ENCODE peak calls at places on chromosomes 6 and 20, in eight cellular contexts. One of them, this sample, is unnamed.

GRCh38 chr6:89298680-89299450 is 16.2 kb downstream of the GABRR2 start:
- DNase-seq in tibial nerve: no peak
- DNase-seq in stomach: no peak
- DNase-seq in A549: peak
- DNase-seq in suprapubic skin: no peak
- DNase-seq in K562: no peak
- DNase-seq in upper lobe of left lung: no peak
- DNase-seq in ovary: no peak
- DNase-seq in this sample: no peak

GRCh38 chr20:32458061-32458836 is 100.1 kb downstream of the ASXL1 start:
- DNase-seq in A549: no peak
- DNase-seq in tibial nerve: no peak
- DNase-seq in K562: no peak
- DNase-seq in suprapubic skin: no peak
- DNase-seq in ovary: peak
- DNase-seq in upper lobe of left lung: no peak
- DNase-seq in stomach: no peak
- DNase-seq in this sample: peak

GRCh38 chr6:35400901-35401311 is 51.2 kb upstream of the FANCE start:
- DNase-seq in K562: no peak
- DNase-seq in A549: peak
- DNase-seq in tibial nerve: no peak
- DNase-seq in stomach: peak
- DNase-seq in upper lobe of left lung: peak
- DNase-seq in ovary: no peak
- DNase-seq in suprapubic skin: no peak
- DNase-seq in this sample: no peak

GRCh38 chr6:52304917-52305316 is 20.4 kb upstream of the MCM3 start:
- DNase-seq in upper lobe of left lung: no peak
- DNase-seq in ovary: no peak
- DNase-seq in stomach: no peak
- DNase-seq in tibial nerve: no peak
- DNase-seq in K562: no peak
- DNase-seq in suprapubic skin: no peak
- DNase-seq in A549: no peak
- DNase-seq in this sample: no peak

GRCh38 chr6:43127180-43127579 is 43.9 kb upstream of the SRF start:
- DNase-seq in K562: no peak
- DNase-seq in stomach: no peak
- DNase-seq in A549: no peak
- DNase-seq in suprapubic skin: no peak
- DNase-seq in ovary: no peak
- DNase-seq in upper lobe of left lung: no peak
- DNase-seq in tibial nerve: no peak
- DNase-seq in this sample: no peak

GRCh38 chr20:13510837-13511488 is 127.8 kb downstream of the TASP1 start:
- DNase-seq in A549: no peak
- DNase-seq in tibial nerve: peak
- DNase-seq in stomach: no peak
- DNase-seq in K562: no peak
- DNase-seq in suprapubic skin: no peak
- DNase-seq in ovary: no peak
- DNase-seq in upper lobe of left lung: no peak
- DNase-seq in this sample: peak

GRCh38 chr20:4261333-4262284 is 246.3 kb upstream of the RNF24 start:
- DNase-seq in K562: no peak
- DNase-seq in tibial nerve: no peak
- DNase-seq in stomach: no peak
- DNase-seq in suprapubic skin: no peak
- DNase-seq in upper lobe of left lung: no peak
- DNase-seq in ovary: no peak
- DNase-seq in A549: no peak
- DNase-seq in this sample: no peak

GRCh38 chr6:170206317-170206621 is 84.6 kb downstream of the DLL1 start:
- DNase-seq in A549: no peak
- DNase-seq in ovary: no peak
- DNase-seq in stomach: peak
- DNase-seq in K562: no peak
- DNase-seq in suprapubic skin: peak
- DNase-seq in upper lobe of left lung: no peak
- DNase-seq in tibial nerve: peak
- DNase-seq in this sample: peak

GRCh38 chr20:46583411-46584214 is 33.2 kb upstream of the OCSTAMP start:
- DNase-seq in K562: no peak
- DNase-seq in tibial nerve: no peak
- DNase-seq in upper lobe of left lung: no peak
- DNase-seq in A549: no peak
- DNase-seq in ovary: no peak
- DNase-seq in suprapubic skin: peak
- DNase-seq in stomach: no peak
- DNase-seq in this sample: peak

GRCh38 chr20:22452442-22453011 is 131.8 kb downstream of the FOXA2 start:
- DNase-seq in A549: no peak
- DNase-seq in tibial nerve: no peak
- DNase-seq in K562: no peak
- DNase-seq in suprapubic skin: no peak
- DNase-seq in stomach: no peak
- DNase-seq in ovary: no peak
- DNase-seq in upper lobe of left lung: no peak
- DNase-seq in this sample: no peak

GRCh38 chr6:112912351-112913101 is 565.4 kb downstream of the RFPL4B start:
- DNase-seq in stomach: no peak
- DNase-seq in tibial nerve: no peak
- DNase-seq in ovary: no peak
- DNase-seq in suprapubic skin: no peak
- DNase-seq in K562: no peak
- DNase-seq in upper lobe of left lung: no peak
- DNase-seq in A549: no peak
- DNase-seq in this sample: no peak

GRCh38 chr6:67248077-67248476 is 1387.0 kb upstream of the ADGRB3 start:
- DNase-seq in K562: no peak
- DNase-seq in stomach: no peak
- DNase-seq in suprapubic skin: no peak
- DNase-seq in tibial nerve: no peak
- DNase-seq in ovary: no peak
- DNase-seq in upper lobe of left lung: no peak
- DNase-seq in A549: no peak
- DNase-seq in this sample: no peak

GRCh38 chr6:101462576-101462975 is 69.1 kb downstream of the GRIK2 start:
- DNase-seq in ovary: no peak
- DNase-seq in stomach: no peak
- DNase-seq in upper lobe of left lung: no peak
- DNase-seq in A549: no peak
- DNase-seq in suprapubic skin: no peak
- DNase-seq in K562: no peak
- DNase-seq in tibial nerve: no peak
- DNase-seq in this sample: no peak

GRCh38 chr6:115882771-115883170 is 177.9 kb downstream of the FRK start:
- DNase-seq in K562: no peak
- DNase-seq in suprapubic skin: no peak
- DNase-seq in stomach: no peak
- DNase-seq in tibial nerve: no peak
- DNase-seq in ovary: no peak
- DNase-seq in upper lobe of left lung: no peak
- DNase-seq in A549: no peak
- DNase-seq in this sample: no peak

GRCh38 chr6:29685718-29686326 is 4.9 kb upstream of the ZFP57 start:
- DNase-seq in suprapubic skin: no peak
- DNase-seq in A549: no peak
- DNase-seq in stomach: no peak
- DNase-seq in ovary: no peak
- DNase-seq in upper lobe of left lung: no peak
- DNase-seq in K562: peak
- DNase-seq in tibial nerve: no peak
- DNase-seq in this sample: no peak

GRCh38 chr6:83853178-83853967 is at the start of gene RIPPLY2:
- DNase-seq in suprapubic skin: peak
- DNase-seq in upper lobe of left lung: no peak
- DNase-seq in tibial nerve: no peak
- DNase-seq in A549: peak
- DNase-seq in ovary: peak
- DNase-seq in stomach: no peak
- DNase-seq in K562: no peak
- DNase-seq in this sample: no peak

GRCh38 chr20:50663095-50663821 is 28.1 kb downstream of the RIPOR3 start:
- DNase-seq in suprapubic skin: no peak
- DNase-seq in tibial nerve: no peak
- DNase-seq in A549: peak
- DNase-seq in stomach: peak
- DNase-seq in ovary: no peak
- DNase-seq in upper lobe of left lung: peak
- DNase-seq in K562: no peak
- DNase-seq in this sample: no peak

GRCh38 chr6:134373282-134373922 is 55.5 kb upstream of the SGK1 start:
- DNase-seq in suprapubic skin: no peak
- DNase-seq in stomach: no peak
- DNase-seq in tibial nerve: peak
- DNase-seq in A549: peak
- DNase-seq in K562: no peak
- DNase-seq in upper lobe of left lung: peak
- DNase-seq in ovary: no peak
- DNase-seq in this sample: peak

DNA sequence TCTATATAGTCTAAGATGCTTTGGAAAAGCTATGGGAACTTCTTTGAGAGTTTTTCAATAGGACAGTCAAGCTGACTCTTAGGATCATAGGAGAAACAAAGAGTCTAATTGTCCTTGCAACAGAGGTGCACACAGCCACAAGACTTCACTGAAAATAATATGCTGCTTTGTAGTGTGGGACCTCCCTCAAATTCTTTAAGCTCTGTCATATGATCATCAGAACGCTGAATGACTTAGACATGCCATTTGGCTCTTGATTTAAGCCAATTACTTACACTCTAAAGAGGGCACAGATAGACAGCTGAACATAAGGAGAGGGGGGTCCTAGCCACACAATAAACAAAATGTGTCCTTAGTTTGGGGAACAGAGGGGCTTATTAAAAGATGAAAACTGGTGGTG is 818.7 kb upstream of the GJE1 start:
- DNase-seq in K562: no peak
- DNase-seq in stomach: no peak
- DNase-seq in tibial nerve: no peak
- DNase-seq in suprapubic skin: no peak
- DNase-seq in upper lobe of left lung: no peak
- DNase-seq in A549: no peak
- DNase-seq in ovary: no peak
- DNase-seq in this sample: no peak
- TF ChIP-seq EP300 in K562: no peak
- TF ChIP-seq EP300 in stomach: no peak
- TF ChIP-seq EP300 in tibial nerve: no peak
- TF ChIP-seq EP300 in suprapubic skin: no peak
- TF ChIP-seq EP300 in upper lobe of left lung: no peak
- TF ChIP-seq EP300 in A549: no peak
- TF ChIP-seq EP300 in ovary: no peak
- TF ChIP-seq EP300 in this sample: no peak

GRCh38 chr6:38708483-38708882 is 5.5 kb upstream of the GLO1 start:
- DNase-seq in ovary: no peak
- DNase-seq in suprapubic skin: no peak
- DNase-seq in K562: no peak
- DNase-seq in stomach: no peak
- DNase-seq in tibial nerve: no peak
- DNase-seq in A549: peak
- DNase-seq in upper lobe of left lung: no peak
- DNase-seq in this sample: no peak

GRCh38 chr6:38702471-38703397 is at the start of gene GLO1:
- DNase-seq in stomach: peak
- DNase-seq in upper lobe of left lung: peak
- DNase-seq in A549: peak
- DNase-seq in K562: peak
- DNase-seq in suprapubic skin: peak
- DNase-seq in tibial nerve: peak
- DNase-seq in ovary: peak
- DNase-seq in this sample: peak

GRCh38 chr6:38701551-38701950 is 1.4 kb downstream of the GLO1 start:
- DNase-seq in ovary: no peak
- DNase-seq in K562: no peak
- DNase-seq in A549: no peak
- DNase-seq in suprapubic skin: no peak
- DNase-seq in tibial nerve: no peak
- DNase-seq in upper lobe of left lung: no peak
- DNase-seq in stomach: no peak
- DNase-seq in this sample: no peak

GRCh38 chr6:38705924-38706323 is 3.0 kb upstream of the GLO1 start:
- DNase-seq in K562: no peak
- DNase-seq in stomach: no peak
- DNase-seq in tibial nerve: no peak
- DNase-seq in ovary: no peak
- DNase-seq in upper lobe of left lung: no peak
- DNase-seq in suprapubic skin: no peak
- DNase-seq in A549: no peak
- DNase-seq in this sample: no peak

DNA sequence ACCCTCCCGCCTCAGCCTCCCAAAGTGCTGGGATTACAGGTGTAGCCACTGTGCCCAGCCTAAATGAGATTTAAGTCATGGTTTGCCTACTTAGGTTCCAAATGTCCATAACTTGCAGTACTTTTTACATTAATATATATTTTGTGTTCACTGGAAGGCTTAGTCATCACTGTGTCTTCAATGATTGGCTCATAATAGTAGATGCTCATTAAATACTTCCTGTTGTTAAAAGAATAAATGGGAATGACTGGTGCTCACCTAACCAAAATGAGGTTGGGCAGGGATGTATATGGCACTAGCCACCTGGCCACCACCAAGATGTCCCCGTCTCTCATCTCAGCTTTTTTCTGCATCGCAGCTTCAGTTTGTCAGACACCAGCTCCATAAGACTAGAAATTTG is 1.0 kb upstream of the GLO1 start:
- DNase-seq in tibial nerve: no peak
- DNase-seq in upper lobe of left lung: no peak
- DNase-seq in ovary: no peak
- DNase-seq in A549: no peak
- DNase-seq in stomach: no peak
- DNase-seq in K562: no peak
- DNase-seq in suprapubic skin: no peak
- DNase-seq in this sample: no peak
- TF ChIP-seq EP300 in tibial nerve: no peak
- TF ChIP-seq EP300 in upper lobe of left lung: no peak
- TF ChIP-seq EP300 in ovary: no peak
- TF ChIP-seq EP300 in A549: no peak
- TF ChIP-seq EP300 in stomach: no peak
- TF ChIP-seq EP300 in K562: no peak
- TF ChIP-seq EP300 in suprapubic skin: no peak
- TF ChIP-seq EP300 in this sample: no peak

GRCh38 chr6:137707590-137708360 is 159.3 kb upstream of the TNFAIP3 start:
- DNase-seq in upper lobe of left lung: peak
- DNase-seq in K562: peak
- DNase-seq in suprapubic skin: no peak
- DNase-seq in stomach: peak
- DNase-seq in tibial nerve: peak
- DNase-seq in ovary: peak
- DNase-seq in A549: peak
- DNase-seq in this sample: peak
- TF ChIP-seq EP300 in upper lobe of left lung: peak
- TF ChIP-seq EP300 in K562: no peak
- TF ChIP-seq EP300 in suprapubic skin: no peak
- TF ChIP-seq EP300 in stomach: no peak
- TF ChIP-seq EP300 in tibial nerve: peak
- TF ChIP-seq EP300 in ovary: no peak
- TF ChIP-seq EP300 in A549: no peak
- TF ChIP-seq EP300 in this sample: peak

DNA sequence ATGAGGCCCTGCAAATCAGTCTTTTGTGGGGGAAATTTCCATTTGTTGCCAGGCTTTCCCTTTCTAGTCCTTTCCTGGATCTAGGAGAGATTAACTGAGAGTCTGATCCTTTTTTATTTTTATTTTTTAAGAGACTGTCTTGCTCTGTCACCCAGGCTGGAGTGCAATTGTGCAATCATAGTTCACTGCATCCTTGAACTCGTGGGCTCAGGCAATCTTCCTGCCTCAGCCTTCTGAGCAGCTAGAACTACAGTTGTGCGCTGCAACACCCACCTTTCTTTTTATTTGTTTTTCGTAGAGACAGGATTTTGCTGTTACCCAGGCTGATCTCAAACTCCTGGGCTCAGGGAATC is 22.9 kb downstream of the OR2B2 start:
- DNase-seq in stomach: no peak
- DNase-seq in tibial nerve: no peak
- DNase-seq in ovary: no peak
- DNase-seq in K562: no peak
- DNase-seq in A549: no peak
- DNase-seq in suprapubic skin: no peak
- DNase-seq in upper lobe of left lung: no peak
- DNase-seq in this sample: no peak
- TF ChIP-seq EP300 in stomach: no peak
- TF ChIP-seq EP300 in tibial nerve: no peak
- TF ChIP-seq EP300 in ovary: no peak
- TF ChIP-seq EP300 in K562: no peak
- TF ChIP-seq EP300 in A549: no peak
- TF ChIP-seq EP300 in suprapubic skin: no peak
- TF ChIP-seq EP300 in upper lobe of left lung: no peak
- TF ChIP-seq EP300 in this sample: no peak

This sample was measured in sigmoid colon.